ENCODE peak calls at places on chromosomes 7 and 10, in four cellular contexts. One of them, this sample, is unnamed.

GRCh38 chr7:72268090-72268489 is 144.0 kb downstream of the CALN1 start:
- DNase-seq in HepG2: no peak
- DNase-seq in A549: no peak
- DNase-seq in K562: no peak
- DNase-seq in this sample: no peak

GRCh38 chr10:114661212-114661611 is 3.1 kb upstream of the ABLIM1 start:
- DNase-seq in HepG2: no peak
- DNase-seq in A549: no peak
- DNase-seq in K562: no peak
- DNase-seq in this sample: no peak

GRCh38 chr7:14924398-14924797 is 21.8 kb upstream of the DGKB start:
- DNase-seq in HepG2: no peak
- DNase-seq in A549: no peak
- DNase-seq in K562: no peak
- DNase-seq in this sample: no peak

GRCh38 chr7:83355143-83355542 is 192.5 kb upstream of the PCLO start:
- DNase-seq in HepG2: no peak
- DNase-seq in A549: no peak
- DNase-seq in K562: no peak
- DNase-seq in this sample: no peak

GRCh38 chr10:110141747-110142625 is 65.4 kb upstream of the MXI1 start:
- DNase-seq in HepG2: peak; percentile 18
- DNase-seq in A549: no peak
- DNase-seq in K562: no peak
- DNase-seq in this sample: no peak

GRCh38 chr7:30594055-30594539 is 581 bp upstream of the GARS1 start:
- DNase-seq in HepG2: peak; percentile 60
- DNase-seq in A549: peak; percentile 76
- DNase-seq in K562: peak; percentile 39
- DNase-seq in this sample: peak; percentile 23

GRCh38 chr7:72405389-72405788 is 6.7 kb downstream of the CALN1 start:
- DNase-seq in HepG2: no peak
- DNase-seq in A549: no peak
- DNase-seq in K562: peak; percentile 50
- DNase-seq in this sample: no peak

GRCh38 chr7:151017953-151018420 is 6.3 kb downstream of the ATG9B start:
- DNase-seq in HepG2: no peak
- DNase-seq in A549: peak; percentile 55
- DNase-seq in K562: peak; percentile 92
- DNase-seq in this sample: no peak

GRCh38 chr7:121219031-121219430 is 109.8 kb upstream of the WNT16 start:
- DNase-seq in HepG2: no peak
- DNase-seq in A549: no peak
- DNase-seq in K562: no peak
- DNase-seq in this sample: no peak

GRCh38 chr10:29039659-29040309 is 249.1 kb upstream of the LYZL1 start:
- DNase-seq in HepG2: no peak
- DNase-seq in A549: peak; percentile 13
- DNase-seq in K562: no peak
- DNase-seq in this sample: no peak

GRCh38 chr10:121296378-121296777 is 301.9 kb downstream of the FGFR2 start:
- DNase-seq in HepG2: no peak
- DNase-seq in A549: no peak
- DNase-seq in K562: no peak
- DNase-seq in this sample: no peak

GRCh38 chr7:7850150-7850549 is 118.4 kb upstream of the GLCCI1 start:
- DNase-seq in HepG2: no peak
- DNase-seq in A549: no peak
- DNase-seq in K562: no peak
- DNase-seq in this sample: no peak

GRCh38 chr7:7848245-7848644 is 120.4 kb upstream of the GLCCI1 start:
- DNase-seq in HepG2: no peak
- DNase-seq in A549: no peak
- DNase-seq in K562: no peak
- DNase-seq in this sample: no peak

GRCh38 chr7:7857143-7857583 is 111.4 kb upstream of the GLCCI1 start:
- DNase-seq in HepG2: no peak
- DNase-seq in A549: no peak
- DNase-seq in K562: no peak
- DNase-seq in this sample: no peak

GRCh38 chr7:7851991-7852390 is 116.6 kb upstream of the GLCCI1 start:
- DNase-seq in HepG2: no peak
- DNase-seq in A549: no peak
- DNase-seq in K562: no peak
- DNase-seq in this sample: no peak

GRCh38 chr7:7851381-7851780 is 117.2 kb upstream of the GLCCI1 start:
- DNase-seq in HepG2: no peak
- DNase-seq in A549: no peak
- DNase-seq in K562: no peak
- DNase-seq in this sample: no peak
- TF ChIP-seq POLR2AphosphoS2 in HepG2: no peak
- TF ChIP-seq POLR2AphosphoS2 in A549: no peak
- TF ChIP-seq POLR2AphosphoS2 in K562: no peak
- TF ChIP-seq POLR2AphosphoS2 in this sample: no peak

GRCh38 chr10:102517553-102517952 is 13.8 kb downstream of the SUFU start:
- DNase-seq in HepG2: no peak
- DNase-seq in A549: no peak
- DNase-seq in K562: no peak
- DNase-seq in this sample: no peak
- TF ChIP-seq POLR2AphosphoS2 in HepG2: no peak
- TF ChIP-seq POLR2AphosphoS2 in A549: no peak
- TF ChIP-seq POLR2AphosphoS2 in K562: no peak
- TF ChIP-seq POLR2AphosphoS2 in this sample: no peak

GRCh38 chr7:76515999-76516443 is 5.7 kb downstream of the UPK3B start:
- DNase-seq in HepG2: peak; percentile 47
- DNase-seq in A549: no peak
- DNase-seq in K562: peak; percentile 91
- DNase-seq in this sample: no peak
- TF ChIP-seq POLR2AphosphoS2 in HepG2: no peak
- TF ChIP-seq POLR2AphosphoS2 in A549: no peak
- TF ChIP-seq POLR2AphosphoS2 in K562: no peak
- TF ChIP-seq POLR2AphosphoS2 in this sample: no peak

DNA sequence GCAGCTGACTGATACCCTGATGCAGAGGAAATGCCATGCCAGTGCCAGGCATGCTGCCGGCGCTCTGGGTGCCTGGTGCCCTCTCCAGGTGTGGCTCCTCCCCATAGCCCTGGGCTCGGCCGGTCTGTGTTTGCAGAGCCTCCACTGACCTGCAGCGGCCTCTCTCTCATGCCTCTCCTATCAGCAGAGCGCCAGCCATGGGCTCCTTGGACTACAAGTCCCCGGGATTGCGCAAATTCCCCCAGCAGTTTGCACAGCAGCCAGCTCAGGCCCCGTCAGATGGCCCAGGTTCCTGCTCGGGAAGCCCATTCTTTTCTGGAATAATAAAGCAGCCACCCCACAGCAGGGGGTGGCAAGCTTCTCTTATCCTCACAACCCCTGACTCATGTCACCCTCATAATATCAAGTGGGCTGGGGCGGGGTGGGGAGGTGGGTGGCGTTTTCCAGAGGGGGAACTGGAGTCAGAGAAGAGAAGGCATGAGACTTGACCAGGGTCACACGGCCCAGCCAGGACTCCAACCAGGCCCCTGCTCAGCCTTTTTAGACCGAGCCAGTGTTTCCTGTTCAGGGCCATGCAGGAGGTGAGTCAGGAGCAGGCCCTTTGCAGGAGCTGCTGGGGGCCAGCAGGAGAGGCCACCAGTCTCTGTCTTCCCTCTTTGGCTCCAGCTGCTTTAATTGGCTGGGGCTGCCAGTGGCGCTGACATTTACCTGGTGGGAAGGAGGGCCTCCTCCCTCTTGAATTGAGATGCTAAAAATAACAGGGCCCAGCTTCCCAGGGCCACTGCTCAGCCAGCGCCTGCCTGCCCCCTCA is 58.6 kb downstream of the ZMIZ1 start:
- DNase-seq in HepG2: peak; percentile 92
- DNase-seq in A549: peak; percentile 95
- DNase-seq in K562: peak; percentile 73
- DNase-seq in this sample: no peak
- TF ChIP-seq POLR2AphosphoS2 in HepG2: no peak
- TF ChIP-seq POLR2AphosphoS2 in A549: no peak
- TF ChIP-seq POLR2AphosphoS2 in K562: no peak
- TF ChIP-seq POLR2AphosphoS2 in this sample: no peak

GRCh38 chr10:11488126-11488525 is 123.3 kb downstream of the USP6NL start:
- DNase-seq in HepG2: no peak
- DNase-seq in A549: no peak
- DNase-seq in K562: no peak
- DNase-seq in this sample: no peak

GRCh38 chr10:11491087-11491486 is 120.4 kb downstream of the USP6NL start:
- DNase-seq in HepG2: no peak
- DNase-seq in A549: no peak
- DNase-seq in K562: no peak
- DNase-seq in this sample: no peak

GRCh38 chr10:11493646-11494045 is 117.8 kb downstream of the USP6NL start:
- DNase-seq in HepG2: no peak
- DNase-seq in A549: no peak
- DNase-seq in K562: no peak
- DNase-seq in this sample: no peak

GRCh38 chr10:11489591-11489990 is 121.9 kb downstream of the USP6NL start:
- DNase-seq in HepG2: no peak
- DNase-seq in A549: no peak
- DNase-seq in K562: no peak
- DNase-seq in this sample: no peak
- TF ChIP-seq POLR2AphosphoS2 in HepG2: no peak
- TF ChIP-seq POLR2AphosphoS2 in A549: no peak
- TF ChIP-seq POLR2AphosphoS2 in K562: no peak
- TF ChIP-seq POLR2AphosphoS2 in this sample: no peak

GRCh38 chr7:107693396-107693795 is 32.8 kb downstream of the SLC26A4 start:
- DNase-seq in HepG2: no peak
- DNase-seq in A549: no peak
- DNase-seq in K562: no peak
- DNase-seq in this sample: no peak
- TF ChIP-seq POLR2AphosphoS2 in HepG2: no peak
- TF ChIP-seq POLR2AphosphoS2 in A549: no peak
- TF ChIP-seq POLR2AphosphoS2 in K562: no peak
- TF ChIP-seq POLR2AphosphoS2 in this sample: no peak